ENCODE peak calls at places on chromosome 10, in seven cellular contexts. C is hepatic stellate cell; R is SJCRH30; F is heart right ventricle; W is lung; I is ureter; P is activated naive CD8-positive, alpha-beta T cell treated with anti-CD3 and anti-CD28 coated beads, Interleukin-2, amount 50 U/mL, for 24 hours. Y is an unnamed sample.

GRCh38 chr10:79447911-79448731 is 2.7 kb upstream of the ZCCHC24 start:
- DNase-seq in C (no peak), R (no peak), F (no peak), W (no peak), I (no peak), P (no peak), Y (no peak)

GRCh38 chr10:63630928-63631685 is 109.9 kb downstream of the REEP3 start:
- DNase-seq in C (peak; percentile 11), R (no peak), F (no peak), W (no peak), I (no peak), P (no peak), Y (no peak)

GRCh38 chr10:132684164-132684891 is 101.6 kb downstream of the NKX6-2 start:
- DNase-seq in C (peak; percentile 74), R (no peak), F (no peak), W (no peak), I (no peak), P (peak; percentile 33), Y (no peak)

GRCh38 chr10:133019191-133019590 is 68.5 kb upstream of the ADGRA1 start:
- DNase-seq in C (no peak), R (no peak), F (no peak), W (no peak), I (no peak), P (no peak), Y (no peak)

GRCh38 chr10:24962998-24963397 is 10.6 kb upstream of the PRTFDC1 start:
- DNase-seq in C (no peak), R (no peak), F (no peak), W (no peak), I (no peak), P (no peak), Y (no peak)

GRCh38 chr10:71043858-71044257 is 155.5 kb upstream of the PCBD1 start:
- DNase-seq in C (no peak), R (no peak), F (no peak), W (no peak), I (no peak), P (no peak), Y (no peak)

GRCh38 chr10:95133997-95134396 is 60.0 kb upstream of the ACSM6 start:
- DNase-seq in C (no peak), R (peak; percentile 25), F (no peak), W (no peak), I (no peak), P (no peak), Y (peak; percentile 31)

GRCh38 chr10:128626397-128627060 is 500.3 kb upstream of the MKI67 start:
- DNase-seq in C (no peak), R (no peak), F (no peak), W (no peak), I (no peak), P (no peak), Y (no peak)

GRCh38 chr10:29881811-29882210 is 177.6 kb downstream of the JCAD start:
- DNase-seq in C (no peak), R (no peak), F (no peak), W (no peak), I (no peak), P (no peak), Y (no peak)

Y was measured in D341Med.